ENCODE peak calls at places on chromosomes 11 and 22, in five cellular contexts. One of them, this sample, is unnamed.
A peak's percentile ranks its signal among the peaks of the same experiment; 100 is the strongest.

GRCh38 chr11:1970956-1971355 is 23.8 kb downstream of the MRPL23 start:
- DNase-seq in cardiac muscle cell: no peak
- DNase-seq in kidney: peak; percentile 17
- DNase-seq in CD4-positive, alpha-beta T cell: no peak
- DNase-seq in CD4-positive, CD25-positive, alpha-beta regulatory T cell: no peak
- DNase-seq in this sample: no peak

GRCh38 chr11:64560139-64560771 is 30.8 kb upstream of the SLC22A12 start:
- DNase-seq in CD4-positive, alpha-beta T cell: no peak
- DNase-seq in CD4-positive, CD25-positive, alpha-beta regulatory T cell: no peak
- DNase-seq in kidney: peak; percentile 53
- DNase-seq in cardiac muscle cell: no peak
- DNase-seq in this sample: no peak

GRCh38 chr11:74929431-74930363 is 19.2 kb downstream of the XRRA1 start:
- DNase-seq in CD4-positive, CD25-positive, alpha-beta regulatory T cell: peak; percentile 70
- DNase-seq in cardiac muscle cell: peak; percentile 93
- DNase-seq in CD4-positive, alpha-beta T cell: peak; percentile 41
- DNase-seq in kidney: no peak
- DNase-seq in this sample: no peak

GRCh38 chr22:50341977-50342650 is 1.0 kb upstream of the PPP6R2 start:
- DNase-seq in CD4-positive, alpha-beta T cell: peak; percentile 82
- DNase-seq in kidney: peak; percentile 94
- DNase-seq in cardiac muscle cell: peak; percentile 94
- DNase-seq in CD4-positive, CD25-positive, alpha-beta regulatory T cell: peak; percentile 87
- DNase-seq in this sample: peak; percentile 70

GRCh38 chr11:110447897-110448522 is 18.3 kb downstream of the FDX1 start:
- DNase-seq in CD4-positive, CD25-positive, alpha-beta regulatory T cell: peak; percentile 17
- DNase-seq in CD4-positive, alpha-beta T cell: no peak
- DNase-seq in cardiac muscle cell: no peak
- DNase-seq in kidney: no peak
- DNase-seq in this sample: no peak

GRCh38 chr11:128568166-128568778 is 19.1 kb downstream of the ETS1 start:
- DNase-seq in kidney: peak; percentile 73
- DNase-seq in CD4-positive, alpha-beta T cell: no peak
- DNase-seq in CD4-positive, CD25-positive, alpha-beta regulatory T cell: no peak
- DNase-seq in cardiac muscle cell: no peak
- DNase-seq in this sample: no peak

GRCh38 chr11:10379871-10380568 is 75.0 kb upstream of the AMPD3 start:
- DNase-seq in kidney: no peak
- DNase-seq in CD4-positive, alpha-beta T cell: no peak
- DNase-seq in cardiac muscle cell: no peak
- DNase-seq in CD4-positive, CD25-positive, alpha-beta regulatory T cell: no peak
- DNase-seq in this sample: no peak

GRCh38 chr22:18966748-18967147 is 30.7 kb upstream of the PRODH start:
- DNase-seq in kidney: peak; percentile 63
- DNase-seq in cardiac muscle cell: no peak
- DNase-seq in CD4-positive, alpha-beta T cell: no peak
- DNase-seq in CD4-positive, CD25-positive, alpha-beta regulatory T cell: no peak
- DNase-seq in this sample: peak; percentile 9

GRCh38 chr11:83115551-83115950 is 41.4 kb upstream of the PCF11 start:
- DNase-seq in CD4-positive, CD25-positive, alpha-beta regulatory T cell: no peak
- DNase-seq in cardiac muscle cell: peak; percentile 69
- DNase-seq in kidney: no peak
- DNase-seq in CD4-positive, alpha-beta T cell: no peak
- DNase-seq in this sample: no peak

GRCh38 chr22:36329217-36330078 is 58.3 kb downstream of the MYH9 start:
- DNase-seq in CD4-positive, alpha-beta T cell: peak; percentile 72
- DNase-seq in kidney: peak; percentile 92
- DNase-seq in cardiac muscle cell: peak; percentile 96
- DNase-seq in CD4-positive, CD25-positive, alpha-beta regulatory T cell: peak; percentile 43
- DNase-seq in this sample: no peak

GRCh38 chr11:28922351-28922981 is 814.3 kb downstream of the METTL15 start:
- DNase-seq in CD4-positive, alpha-beta T cell: no peak
- DNase-seq in cardiac muscle cell: no peak
- DNase-seq in CD4-positive, CD25-positive, alpha-beta regulatory T cell: no peak
- DNase-seq in kidney: no peak
- DNase-seq in this sample: no peak

GRCh38 chr11:74641289-74641688 is 48.9 kb downstream of the POLD3 start:
- DNase-seq in CD4-positive, CD25-positive, alpha-beta regulatory T cell: no peak
- DNase-seq in CD4-positive, alpha-beta T cell: no peak
- DNase-seq in kidney: no peak
- DNase-seq in cardiac muscle cell: no peak
- DNase-seq in this sample: no peak

DNA sequence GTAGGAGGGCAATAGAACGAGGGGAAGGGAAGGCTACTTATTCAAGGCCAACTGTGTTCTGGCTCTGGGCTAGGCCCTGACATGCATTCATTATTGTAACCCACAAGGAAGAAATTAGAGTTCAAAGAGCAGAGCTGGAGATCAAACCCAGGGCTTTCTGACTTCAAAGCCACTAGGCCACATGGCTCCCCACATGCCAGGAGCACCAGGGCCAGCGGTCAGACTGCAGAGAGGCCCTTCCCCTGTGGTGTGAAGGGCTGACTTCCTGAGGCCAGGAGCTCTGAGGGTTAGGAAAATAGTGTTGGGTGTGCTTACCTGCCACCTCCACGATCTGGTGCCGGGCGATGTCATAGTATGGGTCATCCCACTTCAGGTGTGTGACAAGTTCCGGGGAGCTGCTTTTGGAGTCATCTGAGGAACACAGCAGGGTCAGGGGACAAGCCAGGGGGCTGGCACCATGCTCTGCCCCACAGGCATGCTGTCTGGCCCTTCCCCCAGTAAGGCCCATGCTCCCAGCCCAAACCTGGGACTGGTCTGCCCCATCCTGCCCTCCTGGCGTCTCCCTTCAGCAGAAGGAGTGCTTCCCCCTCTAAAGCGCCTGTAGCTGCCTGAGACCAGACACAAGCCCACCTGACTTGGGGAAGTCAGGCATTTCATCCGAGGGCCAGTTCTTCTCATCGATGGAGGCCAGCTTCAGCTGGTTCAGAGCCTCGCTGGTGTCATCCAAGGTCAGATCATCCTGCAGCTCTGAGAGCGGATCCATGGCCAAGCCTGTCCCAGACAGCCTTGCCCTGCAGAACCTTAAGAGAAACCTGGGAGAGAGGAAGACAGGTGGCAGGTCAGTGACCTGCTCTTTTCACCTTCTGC is 4.8 kb downstream of the ARHGAP1 start:
- DNase-seq in cardiac muscle cell: no peak
- DNase-seq in CD4-positive, CD25-positive, alpha-beta regulatory T cell: no peak
- DNase-seq in CD4-positive, alpha-beta T cell: no peak
- DNase-seq in kidney: no peak
- DNase-seq in this sample: no peak
- H3K27ac ChIP-seq in cardiac muscle cell: peak overlapping the region; percentile 98
- H3K27ac ChIP-seq in CD4-positive, CD25-positive, alpha-beta regulatory T cell: no peak overlapping the region
- H3K27ac ChIP-seq in CD4-positive, alpha-beta T cell: no peak overlapping the region
- H3K27ac ChIP-seq in kidney: no peak overlapping the region
- H3K27ac ChIP-seq in this sample: peak overlapping the region; percentile 91

GRCh38 chr22:29627196-29627535 is 23.7 kb downstream of the NF2 start:
- DNase-seq in kidney: no peak
- DNase-seq in CD4-positive, CD25-positive, alpha-beta regulatory T cell: no peak
- DNase-seq in CD4-positive, alpha-beta T cell: no peak
- DNase-seq in cardiac muscle cell: no peak
- DNase-seq in this sample: no peak
- H3K27ac ChIP-seq in kidney: no peak overlapping the region
- H3K27ac ChIP-seq in CD4-positive, CD25-positive, alpha-beta regulatory T cell: no peak overlapping the region
- H3K27ac ChIP-seq in CD4-positive, alpha-beta T cell: no peak overlapping the region
- H3K27ac ChIP-seq in cardiac muscle cell: no peak overlapping the region
- H3K27ac ChIP-seq in this sample: no peak overlapping the region

GRCh38 chr11:11822946-11823345 is 18.8 kb upstream of the USP47 start:
- DNase-seq in CD4-positive, alpha-beta T cell: no peak
- DNase-seq in cardiac muscle cell: no peak
- DNase-seq in kidney: no peak
- DNase-seq in CD4-positive, CD25-positive, alpha-beta regulatory T cell: no peak
- DNase-seq in this sample: no peak
- H3K27ac ChIP-seq in CD4-positive, alpha-beta T cell: no peak overlapping the region
- H3K27ac ChIP-seq in cardiac muscle cell: no peak overlapping the region
- H3K27ac ChIP-seq in kidney: no peak overlapping the region
- H3K27ac ChIP-seq in CD4-positive, CD25-positive, alpha-beta regulatory T cell: no peak overlapping the region
- H3K27ac ChIP-seq in this sample: no peak overlapping the region

DNA sequence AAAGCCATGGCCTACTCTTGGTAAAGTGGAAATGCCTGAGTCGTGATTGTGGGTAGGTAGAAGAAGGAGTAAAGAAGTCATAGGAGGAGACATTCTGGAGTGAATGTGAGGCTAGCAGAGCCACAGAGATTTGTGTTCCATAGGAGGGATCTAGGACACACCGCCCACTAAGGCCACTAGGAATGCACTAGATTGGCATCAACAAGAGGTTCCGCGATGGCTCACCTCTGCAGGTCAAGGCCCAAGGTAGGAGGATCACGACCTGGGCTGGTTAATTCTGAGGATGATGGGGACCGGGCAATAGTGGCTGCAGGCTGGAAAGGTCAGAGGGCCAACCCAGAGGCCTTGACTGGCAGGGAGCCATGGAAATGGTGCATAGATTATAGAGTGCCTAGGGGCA is 48.8 kb upstream of the OPCML start:
- DNase-seq in kidney: no peak
- DNase-seq in CD4-positive, alpha-beta T cell: no peak
- DNase-seq in cardiac muscle cell: no peak
- DNase-seq in CD4-positive, CD25-positive, alpha-beta regulatory T cell: no peak
- DNase-seq in this sample: no peak
- H3K27ac ChIP-seq in kidney: no peak overlapping the region
- H3K27ac ChIP-seq in CD4-positive, alpha-beta T cell: no peak overlapping the region
- H3K27ac ChIP-seq in cardiac muscle cell: no peak overlapping the region
- H3K27ac ChIP-seq in CD4-positive, CD25-positive, alpha-beta regulatory T cell: no peak overlapping the region
- H3K27ac ChIP-seq in this sample: no peak overlapping the region

GRCh38 chr11:129792663-129793062 is 23.0 kb upstream of the TMEM45B start:
- DNase-seq in cardiac muscle cell: no peak
- DNase-seq in CD4-positive, alpha-beta T cell: no peak
- DNase-seq in CD4-positive, CD25-positive, alpha-beta regulatory T cell: no peak
- DNase-seq in kidney: no peak
- DNase-seq in this sample: no peak

GRCh38 chr11:129790131-129790530 is 25.5 kb upstream of the TMEM45B start:
- DNase-seq in CD4-positive, alpha-beta T cell: no peak
- DNase-seq in CD4-positive, CD25-positive, alpha-beta regulatory T cell: no peak
- DNase-seq in kidney: no peak
- DNase-seq in cardiac muscle cell: no peak
- DNase-seq in this sample: no peak

GRCh38 chr11:129791515-129791914 is 24.1 kb upstream of the TMEM45B start:
- DNase-seq in kidney: no peak
- DNase-seq in cardiac muscle cell: no peak
- DNase-seq in CD4-positive, alpha-beta T cell: no peak
- DNase-seq in CD4-positive, CD25-positive, alpha-beta regulatory T cell: no peak
- DNase-seq in this sample: no peak

GRCh38 chr11:129798212-129798611 is 17.4 kb upstream of the TMEM45B start:
- DNase-seq in cardiac muscle cell: no peak
- DNase-seq in kidney: no peak
- DNase-seq in CD4-positive, alpha-beta T cell: no peak
- DNase-seq in CD4-positive, CD25-positive, alpha-beta regulatory T cell: no peak
- DNase-seq in this sample: no peak

GRCh38 chr11:129795089-129795488 is 20.6 kb upstream of the TMEM45B start:
- DNase-seq in CD4-positive, CD25-positive, alpha-beta regulatory T cell: no peak
- DNase-seq in kidney: no peak
- DNase-seq in cardiac muscle cell: no peak
- DNase-seq in CD4-positive, alpha-beta T cell: no peak
- DNase-seq in this sample: no peak
- H3K27ac ChIP-seq in CD4-positive, CD25-positive, alpha-beta regulatory T cell: no peak overlapping the region
- H3K27ac ChIP-seq in kidney: no peak overlapping the region
- H3K27ac ChIP-seq in cardiac muscle cell: no peak overlapping the region
- H3K27ac ChIP-seq in CD4-positive, alpha-beta T cell: no peak overlapping the region
- H3K27ac ChIP-seq in this sample: no peak overlapping the region

This sample was measured in caudate nucleus.